ENCODE peak calls at places on chromosomes 5 and 9, in seven cellular contexts. L is A549, V is spleen, D is fibroblast of the aortic adventitia, P is Peyer's patch, S is upper lobe of left lung, F is left ventricle myocardium inferior. E is an unnamed sample.
A peak's percentile ranks its signal among the peaks of the same experiment; 100 is the strongest.

GRCh38 chr9:110933350-110934001 is 104.8 kb downstream of the LPAR1 start:
- DNase-seq in P (no peak), F (no peak), S (no peak), V (no peak), L (no peak), D (peak; percentile 45), E (no peak)

GRCh38 chr5:6158974-6159863 is 219.1 kb downstream of the MED10 start:
- DNase-seq in L (peak; percentile 95), S (no peak), F (no peak), D (peak; percentile 87), P (no peak), V (no peak), E (no peak)

GRCh38 chr5:26955161-26955560 is 83.2 kb downstream of the CDH9 start:
- DNase-seq in P (no peak), D (no peak), F (no peak), V (no peak), L (no peak), S (no peak), E (no peak)

GRCh38 chr5:105817906-105818305 is 1852.8 kb downstream of the EFNA5 start:
- DNase-seq in D (no peak), P (no peak), S (no peak), V (no peak), L (peak; percentile 4), F (no peak), E (no peak)

GRCh38 chr5:120101771-120102170 is 362.3 kb upstream of the PRR16 start:
- DNase-seq in V (no peak), P (no peak), S (no peak), L (no peak), F (no peak), D (peak; percentile 28), E (no peak)

GRCh38 chr5:113340537-113340936 is 94.3 kb downstream of the TSSK1B start:
- DNase-seq in F (no peak), V (no peak), P (no peak), L (peak; percentile 12), S (no peak), D (peak; percentile 56), E (no peak)

GRCh38 chr9:84000186-84000585 is 19.6 kb downstream of the RMI1 start:
- DNase-seq in F (no peak), L (no peak), P (no peak), V (no peak), S (no peak), D (peak; percentile 71), E (no peak)

GRCh38 chr5:17679597-17680187 is 45.4 kb downstream of the TAF11L14 start:
- DNase-seq in P (no peak), S (no peak), F (no peak), L (peak; percentile 17), D (no peak), V (no peak), E (no peak)

GRCh38 chr9:110599468-110599867 is 19.9 kb upstream of the SVEP1 start:
- DNase-seq in P (no peak), V (no peak), L (no peak), S (no peak), F (no peak), D (no peak), E (no peak)

GRCh38 chr5:36660397-36661049 is 54.1 kb downstream of the SLC1A3 start:
- DNase-seq in L (no peak), V (no peak), S (no peak), D (no peak), P (no peak), F (no peak), E (no peak)

GRCh38 chr5:143033535-143034260 is 263.5 kb downstream of the ARHGAP26 start:
- DNase-seq in F (no peak), D (peak; percentile 92), P (no peak), V (no peak), L (peak; percentile 31), S (no peak), E (no peak)

GRCh38 chr5:33789558-33789957 is 102.2 kb downstream of the ADAMTS12 start:
- DNase-seq in P (no peak), L (no peak), F (no peak), S (no peak), D (no peak), V (no peak), E (no peak)

GRCh38 chr5:157252741-157253465 is 13.0 kb upstream of the CYFIP2 start:
- DNase-seq in V (peak; percentile 80), D (peak; percentile 14), S (peak; percentile 47), P (peak; percentile 57), L (no peak), F (no peak), E (no peak)

GRCh38 chr9:116275418-116276295 is 122.1 kb downstream of the PAPPA start:
- DNase-seq in P (no peak), V (no peak), S (no peak), F (no peak), D (peak; percentile 88), L (no peak), E (no peak)

GRCh38 chr5:129367883-129368282 is 92.2 kb upstream of the ADAMTS19 start:
- DNase-seq in D (peak; percentile 17), S (no peak), V (no peak), P (no peak), L (no peak), F (no peak), E (no peak)

GRCh38 chr5:62093411-62093810 is 212.6 kb upstream of the KIF2A start:
- DNase-seq in F (no peak), S (no peak), L (no peak), P (no peak), D (no peak), V (no peak), E (no peak)

GRCh38 chr5:154236459-154237375 is 46.2 kb downstream of the GALNT10 start:
- DNase-seq in L (no peak), P (no peak), S (no peak), D (no peak), V (no peak), F (no peak), E (no peak)

GRCh38 chr5:58759745-58760144 is 176.9 kb downstream of the RAB3C start:
- DNase-seq in P (no peak), S (no peak), F (no peak), V (no peak), D (peak; percentile 12), L (no peak), E (peak; percentile 19)

GRCh38 chr9:127751269-127752054 is 16.4 kb upstream of the TOR2A start:
- DNase-seq in D (peak; percentile 35), S (no peak), F (no peak), L (no peak), P (no peak), V (no peak), E (no peak)

GRCh38 chr9:113635586-113635985 is 172.1 kb downstream of the RGS3 start:
- DNase-seq in V (peak; percentile 13), F (no peak), L (no peak), P (no peak), D (no peak), S (peak; percentile 14), E (no peak)

GRCh38 chr9:86944974-86945867 is 2.1 kb downstream of the GAS1 start:
- DNase-seq in V (peak; percentile 76), F (no peak), S (no peak), L (no peak), D (peak; percentile 45), P (no peak), E (no peak)

GRCh38 chr9:29432191-29432590 is 1858.9 kb upstream of the C9orf72 start:
- DNase-seq in F (no peak), L (no peak), P (no peak), V (no peak), D (no peak), S (no peak), E (no peak)

DNA sequence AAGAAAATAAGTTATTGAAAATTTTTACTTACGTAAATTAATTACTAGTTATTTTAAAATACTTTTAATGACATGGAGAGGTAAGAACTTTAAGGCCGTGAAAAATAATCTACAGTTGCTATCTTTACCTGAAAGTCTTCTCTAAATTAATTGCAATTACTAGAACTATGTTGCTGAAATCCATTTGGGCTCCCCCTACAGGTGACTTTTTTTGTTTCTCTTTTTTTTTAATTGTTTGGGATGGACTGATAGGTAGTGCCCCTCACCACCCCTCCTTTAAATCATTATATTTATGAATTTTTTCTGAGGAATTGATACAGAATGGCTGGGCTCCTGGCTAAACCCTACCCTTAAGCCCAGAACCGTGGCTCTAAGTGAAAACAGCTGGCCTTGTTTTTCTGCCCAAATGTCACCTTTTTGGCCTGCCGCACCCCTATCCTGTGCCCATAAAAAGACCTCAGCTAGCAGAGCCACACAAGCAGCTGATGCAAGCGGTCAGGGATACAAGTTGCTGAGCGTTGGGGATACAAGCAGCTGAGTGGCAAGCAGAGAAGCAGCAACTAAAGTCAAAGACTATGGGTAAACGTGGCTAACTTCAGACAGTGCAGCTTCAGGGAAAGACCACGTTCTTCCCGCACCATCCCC is 315.2 kb upstream of the ACO1 start:
- DNase-seq in D (no peak), V (no peak), P (no peak), S (no peak), F (no peak), L (no peak), E (no peak)
- TF ChIP-seq CTCF in D (no peak), V (peak; percentile 20), P (no peak), S (no peak), F (no peak), L (peak; percentile 25), E (peak; percentile 40)

GRCh38 chr9:17005085-17005484 is 129.8 kb upstream of the CNTLN start:
- DNase-seq in S (peak; percentile 31), L (peak; percentile 36), P (no peak), V (no peak), F (peak; percentile 31), D (peak; percentile 84), E (no peak)
- H3K4me3 ChIP-seq in S (peak overlapping the region; percentile 17), L (no peak overlapping the region), P (no peak overlapping the region), V (no peak overlapping the region), F (peak overlapping the region; percentile 12), D (peak overlapping the region; percentile 26), E (no peak overlapping the region)

GRCh38 chr5:84255318-84255717 is 129.4 kb downstream of the EDIL3 start:
- DNase-seq in P (no peak), F (no peak), L (peak; percentile 18), V (no peak), S (no peak), D (peak; percentile 76), E (no peak)
- TF ChIP-seq CTCF in P (peak; percentile 6), F (no peak), L (peak; percentile 30), V (no peak), S (peak; percentile 8), D (peak; percentile 56), E (peak; percentile 14)

DNA sequence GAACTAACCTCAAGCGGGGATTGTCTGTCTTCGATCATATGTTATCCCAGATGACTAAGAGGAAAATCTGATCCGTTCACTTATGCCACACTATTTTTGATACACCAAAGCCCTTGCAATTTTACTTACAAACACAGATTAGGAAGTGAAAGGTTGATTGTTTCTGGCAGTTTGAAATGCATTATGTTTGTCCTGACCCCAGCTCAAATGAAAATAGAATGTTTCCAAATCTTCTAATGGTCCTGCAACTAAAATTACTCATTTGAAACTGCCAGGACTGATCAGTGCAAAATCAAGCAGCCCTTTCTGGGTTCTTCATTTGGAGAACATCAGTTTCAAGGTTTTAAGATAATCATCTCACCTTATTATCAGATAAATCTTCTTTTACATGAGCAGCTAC is 696.7 kb upstream of the WWC1 start:
- DNase-seq in D (no peak), L (no peak), P (no peak), V (no peak), F (no peak), S (no peak), E (no peak)
- H3K4me3 ChIP-seq in D (no peak overlapping the region), L (no peak overlapping the region), P (no peak overlapping the region), V (no peak overlapping the region), F (no peak overlapping the region), S (no peak overlapping the region), E (no peak overlapping the region)

DNA sequence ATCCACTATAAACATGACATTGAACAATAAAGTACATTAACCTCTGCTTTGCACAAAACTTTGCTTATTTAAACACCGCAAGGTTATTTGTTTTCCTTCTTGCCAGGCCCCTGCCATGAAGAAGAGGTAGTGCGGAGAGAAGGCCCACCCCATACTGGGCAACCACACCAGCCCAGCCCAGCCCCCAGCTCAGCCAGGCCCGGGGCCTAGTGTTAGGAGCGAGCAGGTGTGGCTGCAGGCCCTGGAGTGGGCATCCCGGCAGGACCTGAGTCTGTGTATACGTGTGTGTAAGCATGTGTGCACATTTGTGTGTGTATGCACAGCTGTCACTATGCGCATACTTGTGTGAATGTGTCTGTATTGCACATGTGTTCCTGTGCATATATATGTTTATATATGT is 90.4 kb upstream of the MVB12B start:
- DNase-seq in S (no peak), F (no peak), L (no peak), D (no peak), P (no peak), V (no peak), E (no peak)
- TF ChIP-seq CTCF in S (no peak), F (no peak), L (no peak), D (no peak), P (no peak), V (no peak), E (no peak)